ENCODE peak calls at places on chromosomes 13 and 19, in six cellular contexts. O is trophoblast cell; Y is upper lobe of right lung; I is thoracic aorta; F is Peyer's patch; W is CD8-positive, alpha-beta T cell. G is an unnamed sample. For H3K4me1 and H3K9me3, the result is how much of the 10 kb centered on the place peaks cover.

GRCh38 chr19:4709440-4710280 is 14.0 kb downstream of the DPP9 start:
- DNase-seq in O (peak), Y (no peak), I (no peak), F (no peak), W (no peak), G (no peak)

GRCh38 chr13:19071161-19071936 is 110.3 kb downstream of the TUBA3C start:
- DNase-seq in O (no peak), Y (no peak), I (no peak), F (no peak), W (no peak), G (no peak)

GRCh38 chr19:3986260-3987041 is 1.2 kb upstream of the EEF2 start:
- DNase-seq in O (peak), Y (no peak), I (no peak), F (peak), W (peak), G (peak)

GRCh38 chr19:20321139-20321656 is 154.2 kb downstream of the ZNF486 start:
- DNase-seq in O (no peak), Y (no peak), I (no peak), F (no peak), W (no peak), G (no peak)

GRCh38 chr13:33352023-33352422 is 66.5 kb upstream of the STARD13 start:
- DNase-seq in O (no peak), Y (no peak), I (no peak), F (no peak), W (no peak), G (no peak)

GRCh38 chr13:40694426-40694825 is 28.0 kb upstream of the FOXO1 start:
- DNase-seq in O (no peak), Y (no peak), I (no peak), F (no peak), W (no peak), G (no peak)

GRCh38 chr13:27203854-27204253 is 32.2 kb upstream of the USP12 start:
- DNase-seq in O (no peak), Y (no peak), I (no peak), F (no peak), W (no peak), G (peak)

GRCh38 chr13:26693749-26694463 is 66.7 kb downstream of the GPR12 start:
- DNase-seq in O (no peak), Y (no peak), I (no peak), F (no peak), W (no peak), G (no peak)

GRCh38 chr19:12665281-12665573 is 1.3 kb downstream of the MAN2B1 start:
- DNase-seq in O (peak), Y (peak), I (no peak), F (peak), W (peak), G (peak)

GRCh38 chr13:61728468-61728867 is 312.8 kb upstream of the PCDH20 start:
- DNase-seq in O (no peak), Y (no peak), I (no peak), F (no peak), W (no peak), G (no peak)

GRCh38 chr13:101714195-101714594 is 261.7 kb downstream of the ITGBL1 start:
- DNase-seq in O (no peak), Y (no peak), I (no peak), F (no peak), W (no peak), G (no peak)

GRCh38 chr19:45103625-45104319 is 10.8 kb downstream of the PPP1R37 start:
- DNase-seq in O (no peak), Y (no peak), I (no peak), F (no peak), W (no peak), G (no peak)

GRCh38 chr13:50124536-50125305 is 109.5 kb downstream of the KCNRG start:
- DNase-seq in O (peak), Y (no peak), I (peak), F (peak), W (peak), G (peak)

GRCh38 chr19:9945319-9945966 is 9.1 kb upstream of the OLFM2 start:
- DNase-seq in O (peak), Y (peak), I (peak), F (peak), W (no peak), G (no peak)

GRCh38 chr13:54611400-54611799 is 1582.8 kb downstream of the OLFM4 start:
- DNase-seq in O (no peak), Y (no peak), I (no peak), F (no peak), W (no peak), G (no peak)

GRCh38 chr19:21092107-21092506 is 10.1 kb downstream of the ZNF714 start:
- DNase-seq in O (no peak), Y (no peak), I (no peak), F (no peak), W (no peak), G (no peak)

GRCh38 chr13:40306817-40307216 is 359.6 kb downstream of the FOXO1 start:
- DNase-seq in O (no peak), Y (no peak), I (no peak), F (no peak), W (no peak), G (no peak)

GRCh38 chr13:97313481-97313880 is 91.3 kb downstream of the MBNL2 start:
- DNase-seq in O (no peak), Y (no peak), I (no peak), F (no peak), W (no peak), G (no peak)

GRCh38 chr19:13076787-13077186 is 25.9 kb downstream of the LYL1 start:
- DNase-seq in O (no peak), Y (no peak), I (no peak), F (no peak), W (no peak), G (no peak)

GRCh38 chr19:39403331-39404312 is 3.0 kb upstream of the ZFP36 start:
- DNase-seq in O (peak), Y (peak), I (peak), F (peak), W (peak), G (peak)
- H3K4me1 ChIP-seq in O (under half), Y (under half), I (under half), F (half or more), W (half or more), G (half or more)

GRCh38 chr19:40033989-40034560 is 22.0 kb downstream of the ZNF780B start:
- DNase-seq in O (peak), Y (no peak), I (no peak), F (no peak), W (no peak), G (no peak)
- H3K9me3 ChIP-seq in O (under half), Y (half or more), I (half or more), F (under half), W (half or more), G (half or more)

DNA sequence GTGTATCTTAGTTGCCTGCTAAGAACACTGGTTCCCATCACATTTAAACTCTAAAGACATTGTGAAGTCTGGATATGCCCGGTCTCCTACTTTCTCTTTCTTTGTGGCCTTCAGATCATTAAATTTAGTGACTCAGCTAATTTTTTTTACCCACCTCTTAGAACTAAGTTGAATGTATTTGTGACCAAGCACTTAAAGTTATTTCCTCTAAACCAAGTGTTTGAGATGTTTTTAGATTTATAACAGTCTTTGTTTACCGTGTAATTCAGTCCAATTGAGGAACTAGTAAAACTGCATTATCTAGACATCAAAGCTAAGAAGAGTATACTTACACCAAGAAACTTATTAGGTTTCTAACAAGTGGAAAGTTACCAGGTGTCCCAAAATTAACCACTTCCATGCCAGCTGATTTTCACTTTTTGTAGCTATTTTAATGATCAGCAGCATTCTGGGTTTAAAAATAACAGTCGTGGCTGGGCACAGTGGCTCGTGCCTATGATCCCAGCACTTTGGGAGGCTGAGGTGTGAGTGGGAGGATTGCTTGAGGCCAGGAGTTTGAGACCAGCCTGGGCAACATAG is 53.1 kb downstream of the ARHGAP35 start:
- DNase-seq in O (no peak), Y (no peak), I (no peak), F (no peak), W (no peak), G (no peak)
- H3K4me3 ChIP-seq in O (no peak), Y (peak), I (peak), F (no peak), W (no peak), G (no peak)

GRCh38 chr19:14434543-14435319 is 1.6 kb downstream of the PKN1 start:
- DNase-seq in O (peak), Y (peak), I (peak), F (peak), W (peak), G (no peak)

GRCh38 chr19:14432817-14433453 is at the start of gene PKN1:
- DNase-seq in O (peak), Y (peak), I (no peak), F (peak), W (peak), G (peak)

GRCh38 chr19:14433454-14434156 is 499 bp downstream of the PKN1 start:
- DNase-seq in O (peak), Y (peak), I (no peak), F (peak), W (peak), G (peak)

GRCh38 chr19:14435320-14436050 is 2.4 kb downstream of the PKN1 start:
- DNase-seq in O (peak), Y (no peak), I (no peak), F (no peak), W (no peak), G (no peak)

GRCh38 chr19:14434157-14434501 is 1.0 kb downstream of the PKN1 start:
- DNase-seq in O (no peak), Y (no peak), I (no peak), F (no peak), W (no peak), G (no peak)
- H3K4me1 ChIP-seq in O (under half), Y (under half), I (under half), F (under half), W (half or more), G (under half)

DNA sequence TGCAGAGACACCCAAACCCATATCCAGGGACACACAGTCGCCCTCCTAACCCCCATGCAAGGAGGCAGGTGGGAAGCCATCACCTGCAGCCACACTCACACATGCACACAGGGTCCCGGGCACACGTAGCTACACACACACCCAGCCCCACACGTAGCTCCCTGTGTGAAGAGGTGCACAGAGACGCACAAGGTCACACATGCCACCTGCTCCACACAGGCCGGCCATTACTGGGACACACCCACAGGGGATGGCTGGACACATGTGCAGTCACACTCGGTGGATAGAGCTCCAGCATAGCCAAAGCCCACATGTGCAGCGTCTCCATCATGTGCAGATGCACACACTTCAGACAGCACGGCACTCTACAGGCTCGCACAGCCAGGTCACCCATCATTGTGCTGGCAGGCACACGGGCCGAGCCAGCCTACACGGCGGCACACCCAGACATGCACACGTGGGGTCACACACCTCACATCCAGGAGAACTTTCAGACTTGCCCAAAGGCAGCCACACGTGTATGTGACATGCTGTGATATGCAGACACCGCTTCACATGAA is 1.1 kb downstream of the ZNF835 start:
- DNase-seq in O (no peak), Y (no peak), I (no peak), F (no peak), W (no peak), G (no peak)
- H3K9me3 ChIP-seq in O (under half), Y (under half), I (under half), F (under half), W (under half), G (under half)

GRCh38 chr19:33241091-33241529 is 15.5 kb upstream of the SLC7A10 start:
- DNase-seq in O (no peak), Y (no peak), I (no peak), F (peak), W (no peak), G (no peak)

GRCh38 chr19:33242911-33243310 is 17.3 kb upstream of the SLC7A10 start:
- DNase-seq in O (no peak), Y (no peak), I (no peak), F (no peak), W (no peak), G (no peak)

GRCh38 chr19:33240181-33240771 is 14.6 kb upstream of the SLC7A10 start:
- DNase-seq in O (no peak), Y (no peak), I (no peak), F (no peak), W (no peak), G (no peak)

GRCh38 chr19:33242129-33242528 is 16.5 kb upstream of the SLC7A10 start:
- DNase-seq in O (no peak), Y (no peak), I (no peak), F (no peak), W (no peak), G (no peak)

GRCh38 chr19:33241530-33242101 is 16.0 kb upstream of the SLC7A10 start:
- DNase-seq in O (peak), Y (peak), I (no peak), F (peak), W (peak), G (peak)
- H3K4me3 ChIP-seq in O (no peak), Y (no peak), I (no peak), F (peak), W (no peak), G (no peak)

DNA sequence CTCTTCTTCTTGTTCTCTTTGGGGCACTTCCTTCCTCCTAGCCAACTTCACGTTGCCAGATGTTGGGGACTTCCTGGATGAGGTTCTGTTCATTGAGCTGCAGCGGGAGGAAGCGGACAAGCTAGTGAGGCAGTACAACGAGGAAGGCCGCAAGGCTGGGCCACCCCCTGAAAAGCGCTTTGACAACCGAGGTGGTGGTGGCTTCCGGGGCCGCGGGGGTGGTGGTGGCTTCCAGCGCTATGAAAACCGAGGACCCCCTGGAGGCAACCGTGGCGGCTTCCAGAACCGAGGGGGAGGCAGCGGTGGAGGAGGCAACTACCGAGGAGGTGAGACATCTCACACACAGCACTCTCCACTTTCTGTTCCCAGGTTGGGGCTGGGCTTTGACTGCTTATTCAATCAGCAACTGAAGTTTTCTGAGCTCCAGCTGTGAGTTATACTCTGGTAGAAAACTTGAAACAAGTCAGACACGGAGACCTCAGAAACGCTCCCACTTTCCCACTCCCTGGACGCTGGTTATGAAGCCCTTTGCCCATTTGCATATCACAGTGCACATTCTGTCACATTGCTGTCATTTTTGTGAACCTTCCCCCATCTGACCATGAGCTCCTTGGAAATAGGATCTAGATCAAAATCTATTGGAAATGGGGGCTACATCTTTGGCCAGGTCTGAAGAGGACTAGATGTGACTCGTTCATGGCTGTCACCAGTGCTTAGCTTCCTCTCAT is 7.2 kb upstream of the CCDC97 start:
- DNase-seq in O (no peak), Y (peak), I (no peak), F (peak), W (peak), G (peak)
- H3K4me1 ChIP-seq in O (under half), Y (under half), I (under half), F (under half), W (half or more), G (half or more)

G was measured in CD4-positive, alpha-beta memory T cell.